ENCODE peak calls at places on chromosomes 16 and 17, in nine cellular contexts. U is heart left ventricle; S is GM23338; N is CD8-positive, alpha-beta T cell; F is OCI-LY7; R is A549; E is cardiac muscle cell; T is prostate gland; B is heart right ventricle. L is an unnamed sample. For H3K4me1, the result is how much of the 10 kb centered on the place peaks cover.

GRCh38 chr17:81621494-81622230 is 15.2 kb downstream of the NPLOC4 start:
- DNase-seq in U (peak), S (no peak), N (no peak), F (no peak), R (no peak), E (no peak), T (no peak), B (no peak), L (no peak)

GRCh38 chr17:41762391-41762790 is 24.1 kb downstream of the JUP start:
- DNase-seq in U (no peak), S (no peak), N (no peak), F (no peak), R (no peak), E (no peak), T (no peak), B (no peak), L (no peak)

GRCh38 chr17:72030067-72030899 is 90.5 kb upstream of the SOX9 start:
- DNase-seq in U (peak), S (peak), N (no peak), F (peak), R (peak), E (peak), T (no peak), B (peak), L (no peak)

GRCh38 chr17:53039981-53040380 is 782.7 kb upstream of the KIF2B start:
- DNase-seq in U (no peak), S (no peak), N (no peak), F (no peak), R (no peak), E (no peak), T (no peak), B (no peak), L (no peak)

GRCh38 chr17:60139438-60140285 is 10.1 kb upstream of the CA4 start:
- DNase-seq in U (peak), S (peak), N (peak), F (no peak), R (peak), E (peak), T (peak), B (peak), L (no peak)

GRCh38 chr17:2822358-2822757 is 26.1 kb downstream of the RAP1GAP2 start:
- DNase-seq in U (no peak), S (no peak), N (no peak), F (no peak), R (no peak), E (no peak), T (no peak), B (no peak), L (no peak)

GRCh38 chr17:66900126-66901010 is 64.1 kb upstream of the CACNG4 start:
- DNase-seq in U (no peak), S (no peak), N (no peak), F (peak), R (peak), E (no peak), T (no peak), B (no peak), L (no peak)

GRCh38 chr16:89325861-89326471 is 108.5 kb downstream of the ZNF778 start:
- DNase-seq in U (peak), S (no peak), N (no peak), F (peak), R (peak), E (peak), T (no peak), B (no peak), L (no peak)

GRCh38 chr16:1082952-1083675 is 10.6 kb downstream of the SSTR5 start:
- DNase-seq in U (no peak), S (no peak), N (no peak), F (no peak), R (no peak), E (no peak), T (peak), B (no peak), L (no peak)

GRCh38 chr17:80035687-80035936 is at the start of gene TBC1D16:
- DNase-seq in U (no peak), S (no peak), N (no peak), F (no peak), R (no peak), E (no peak), T (no peak), B (no peak), L (no peak)

GRCh38 chr17:21452377-21453143 is 76.4 kb downstream of the KCNJ12 start:
- DNase-seq in U (peak), S (peak), N (no peak), F (peak), R (no peak), E (peak), T (peak), B (peak), L (peak)

GRCh38 chr16:52993179-52993578 is 59.5 kb downstream of the CHD9NB start:
- DNase-seq in U (no peak), S (peak), N (no peak), F (no peak), R (no peak), E (no peak), T (no peak), B (no peak), L (no peak)

GRCh38 chr16:57132470-57132869 is 40.1 kb downstream of the CPNE2 start:
- DNase-seq in U (no peak), S (no peak), N (no peak), F (no peak), R (no peak), E (no peak), T (no peak), B (no peak), L (no peak)

GRCh38 chr16:87323727-87324410 is 6.7 kb upstream of the C16orf95 start:
- DNase-seq in U (peak), S (no peak), N (no peak), F (no peak), R (no peak), E (no peak), T (no peak), B (no peak), L (no peak)

GRCh38 chr17:35666070-35666469 is 65.4 kb upstream of the RASL10B start:
- DNase-seq in U (no peak), S (no peak), N (no peak), F (no peak), R (no peak), E (no peak), T (no peak), B (no peak), L (no peak)

GRCh38 chr17:8623591-8623990 is 6.9 kb downstream of the MYH10 start:
- DNase-seq in U (no peak), S (no peak), N (no peak), F (no peak), R (no peak), E (no peak), T (no peak), B (no peak), L (no peak)

GRCh38 chr16:75109732-75110243 is 6.8 kb downstream of the LDHD start:
- DNase-seq in U (peak), S (no peak), N (no peak), F (peak), R (no peak), E (no peak), T (no peak), B (peak), L (no peak)

GRCh38 chr16:84879569-84880487 is 60.0 kb downstream of the CRISPLD2 start:
- DNase-seq in U (no peak), S (no peak), N (no peak), F (no peak), R (peak), E (no peak), T (no peak), B (no peak), L (peak)

GRCh38 chr16:80527297-80527696 is 13.5 kb upstream of the DYNLRB2 start:
- DNase-seq in U (no peak), S (peak), N (peak), F (peak), R (no peak), E (peak), T (no peak), B (no peak), L (no peak)

GRCh38 chr17:27446569-27447301 is 9.5 kb upstream of the KSR1 start:
- DNase-seq in U (no peak), S (no peak), N (no peak), F (no peak), R (no peak), E (no peak), T (no peak), B (no peak), L (no peak)

DNA sequence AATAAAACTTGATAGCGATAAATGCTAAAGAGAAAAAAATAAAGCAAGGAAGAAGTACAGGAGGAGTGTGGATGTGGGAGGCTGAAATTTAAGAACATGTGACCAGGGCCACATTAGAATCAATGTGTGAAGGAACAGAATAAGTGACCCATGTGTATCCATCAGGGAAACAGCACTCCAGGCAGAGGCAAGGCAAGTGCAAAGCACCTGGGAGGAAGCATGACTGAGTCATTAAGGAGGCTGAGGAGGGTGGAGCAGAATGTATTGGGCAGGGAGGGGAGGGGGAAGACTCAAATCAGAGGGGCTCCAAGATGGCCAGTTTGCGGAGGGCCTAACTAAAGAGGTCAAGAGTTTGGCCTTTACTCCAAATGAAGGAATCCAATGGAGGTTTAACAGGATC is 8.0 kb downstream of the CDR2 start:
- DNase-seq in U (no peak), S (no peak), N (no peak), F (no peak), R (no peak), E (no peak), T (no peak), B (no peak), L (no peak)
- H3K4me1 ChIP-seq in U (under half), S (under half), N (half or more), F (under half), R (under half), E (under half), T (under half), B (under half), L (under half)

DNA sequence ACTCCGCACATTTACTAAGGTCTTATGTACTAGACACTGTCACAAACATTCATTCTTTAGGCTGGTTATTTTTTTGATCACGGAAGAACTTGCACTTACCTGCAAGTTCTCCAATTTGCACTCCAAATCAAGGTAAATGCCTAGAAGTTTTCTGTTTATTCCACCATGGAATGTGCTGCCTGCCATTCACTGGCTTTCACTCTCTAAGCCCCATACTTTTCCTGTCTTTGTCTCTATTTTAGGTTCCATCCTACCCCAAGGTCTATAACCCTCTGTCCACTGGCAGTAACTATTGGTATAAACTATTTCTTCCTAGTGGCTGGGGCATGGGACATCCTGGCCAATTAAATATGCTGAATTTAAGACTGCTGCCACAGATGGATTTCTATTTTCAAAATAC is 15.9 kb downstream of the XPO6 start:
- DNase-seq in U (no peak), S (no peak), N (no peak), F (no peak), R (no peak), E (no peak), T (no peak), B (no peak), L (no peak)
- H3K4me1 ChIP-seq in U (under half), S (under half), N (half or more), F (under half), R (under half), E (under half), T (under half), B (under half), L (under half)

DNA sequence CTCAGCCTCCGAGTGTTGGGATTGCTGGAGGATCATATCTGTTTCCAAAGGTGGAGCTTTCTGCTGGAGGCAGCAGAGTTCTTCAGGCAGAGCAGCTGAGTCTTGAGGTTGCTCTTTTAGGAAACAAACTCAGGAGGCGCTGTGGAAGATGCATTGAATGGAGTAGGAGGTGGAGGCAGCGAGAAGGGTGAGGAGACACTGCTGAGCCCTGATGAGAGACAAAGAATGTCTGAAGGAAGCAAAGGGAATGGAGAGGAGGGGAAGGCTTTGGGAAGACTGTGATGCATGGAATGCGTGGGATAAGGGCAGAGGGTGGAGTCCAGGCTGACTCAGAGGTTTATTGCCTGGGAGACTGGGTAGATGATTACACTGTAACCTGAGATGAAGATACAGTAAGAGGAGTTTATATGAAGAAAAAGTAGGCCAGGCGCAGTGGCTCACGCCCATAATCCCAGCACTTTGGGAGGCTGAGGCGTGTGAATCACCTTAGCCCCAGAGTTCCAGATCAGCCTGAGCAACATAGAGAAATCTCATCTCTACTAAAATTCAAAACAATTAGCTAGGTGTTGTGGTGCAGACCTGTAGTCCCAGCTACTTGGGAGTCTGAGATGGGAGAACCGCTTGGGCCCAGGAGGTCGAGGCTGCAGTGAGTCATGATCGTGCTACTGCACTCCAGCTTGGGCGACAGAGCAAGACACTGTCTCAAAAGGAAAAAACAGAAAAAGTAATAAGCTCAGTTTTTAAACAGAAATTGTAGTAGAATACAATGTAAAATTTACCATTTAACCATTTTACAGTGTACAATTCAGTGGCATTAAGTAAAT is 17.8 kb upstream of the TMEM219 start:
- DNase-seq in U (no peak), S (peak), N (no peak), F (no peak), R (peak), E (peak), T (peak), B (no peak), L (peak)
- H3K4me1 ChIP-seq in U (under half), S (under half), N (under half), F (under half), R (under half), E (under half), T (under half), B (under half), L (under half)

GRCh38 chr17:77382356-77382911 is 241.7 kb downstream of the SEC14L1 start:
- DNase-seq in U (no peak), S (no peak), N (no peak), F (peak), R (no peak), E (no peak), T (no peak), B (peak), L (no peak)
- H3K4me1 ChIP-seq in U (half or more), S (half or more), N (half or more), F (under half), R (half or more), E (half or more), T (under half), B (half or more), L (under half)

DNA sequence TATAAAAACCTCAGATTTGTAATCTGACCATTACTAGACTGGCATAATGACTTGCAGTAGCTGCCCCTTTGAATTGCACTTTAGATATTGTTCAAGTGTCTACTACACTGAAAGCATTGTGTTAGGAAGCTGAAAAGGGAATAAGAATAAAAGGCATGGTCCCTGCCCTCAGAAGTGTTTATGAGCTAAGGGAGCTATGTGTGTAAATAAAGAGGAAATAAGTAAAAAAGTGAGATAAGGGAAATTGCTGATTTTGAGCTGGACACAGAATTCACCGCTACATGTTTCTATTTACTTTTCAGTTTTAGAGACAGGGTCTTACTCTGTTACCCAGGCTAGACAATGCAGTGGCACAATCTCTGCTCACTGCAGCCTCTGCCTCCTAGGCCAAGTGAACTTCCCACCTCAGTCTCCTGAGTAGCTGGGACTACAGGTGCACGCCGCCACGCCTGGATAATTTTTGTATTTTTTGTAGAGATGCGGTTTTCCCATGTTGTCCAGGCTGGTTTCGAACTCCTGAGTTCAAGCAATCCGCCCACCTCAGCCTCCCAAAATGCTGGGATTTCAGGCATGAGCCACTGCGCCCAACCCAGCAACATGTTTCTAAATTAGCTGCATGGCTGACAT is 57.0 kb downstream of the GRB2 start:
- DNase-seq in U (no peak), S (no peak), N (no peak), F (peak), R (no peak), E (no peak), T (no peak), B (no peak), L (no peak)
- H3K4me1 ChIP-seq in U (half or more), S (half or more), N (half or more), F (half or more), R (under half), E (under half), T (under half), B (under half), L (under half)

GRCh38 chr16:72372646-72373045 is 200.7 kb upstream of the PMFBP1 start:
- DNase-seq in U (no peak), S (no peak), N (no peak), F (no peak), R (no peak), E (no peak), T (no peak), B (no peak), L (no peak)
- H3K4me1 ChIP-seq in U (under half), S (under half), N (under half), F (under half), R (under half), E (under half), T (under half), B (under half), L (under half)

GRCh38 chr16:81610936-81611335 is 166.3 kb downstream of the CMIP start:
- DNase-seq in U (no peak), S (no peak), N (no peak), F (no peak), R (no peak), E (no peak), T (no peak), B (no peak), L (no peak)

GRCh38 chr16:81611721-81612120 is 167.1 kb downstream of the CMIP start:
- DNase-seq in U (no peak), S (no peak), N (no peak), F (no peak), R (no peak), E (no peak), T (no peak), B (no peak), L (no peak)

GRCh38 chr16:81609323-81609892 is 164.8 kb downstream of the CMIP start:
- DNase-seq in U (no peak), S (no peak), N (no peak), F (peak), R (no peak), E (no peak), T (no peak), B (no peak), L (no peak)

GRCh38 chr16:81608515-81609209 is 164.1 kb downstream of the CMIP start:
- DNase-seq in U (peak), S (no peak), N (no peak), F (peak), R (no peak), E (no peak), T (no peak), B (no peak), L (no peak)

DNA sequence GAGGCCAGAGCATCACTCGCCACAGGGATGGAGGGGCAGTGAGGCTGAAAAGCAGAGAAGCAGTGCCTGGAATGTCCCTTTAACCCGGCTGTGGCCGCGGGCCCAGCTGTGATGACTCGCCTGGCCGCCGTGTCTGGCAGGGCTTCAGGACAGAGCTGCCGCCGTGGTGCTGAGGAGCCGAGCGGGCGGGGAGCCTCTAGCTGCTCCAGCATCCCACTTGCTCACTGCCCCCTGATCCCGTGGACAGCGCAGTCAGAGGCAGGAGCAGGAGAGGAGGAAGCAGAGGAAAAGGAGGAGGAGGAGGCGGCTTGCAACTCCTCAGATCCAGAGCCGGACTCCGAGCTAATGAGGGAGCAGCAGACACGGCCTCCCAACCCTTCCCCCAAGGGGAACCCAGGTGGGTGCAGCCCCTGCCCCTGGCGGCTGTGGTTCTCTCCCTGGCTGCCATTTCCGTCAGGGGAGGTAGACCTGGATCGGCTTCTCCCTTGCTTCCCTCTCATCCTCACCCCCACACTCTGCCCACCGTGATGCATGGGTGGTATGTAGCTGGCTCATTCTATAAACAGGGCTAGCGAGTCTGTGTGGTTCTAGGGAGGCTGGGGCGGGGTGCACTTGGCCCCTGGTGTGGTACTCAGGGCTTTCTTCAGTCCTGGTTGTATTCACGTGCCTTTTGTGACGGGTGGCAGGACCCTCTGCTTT is 165.7 kb downstream of the CMIP start:
- DNase-seq in U (peak), S (no peak), N (no peak), F (no peak), R (no peak), E (no peak), T (peak), B (peak), L (no peak)
- H3K4me1 ChIP-seq in U (half or more), S (under half), N (under half), F (under half), R (half or more), E (under half), T (under half), B (under half), L (under half)

GRCh38 chr17:50916026-50916707 is 50.0 kb upstream of the TOB1 start:
- DNase-seq in U (no peak), S (no peak), N (no peak), F (no peak), R (no peak), E (no peak), T (no peak), B (no peak), L (no peak)
- H3K4me1 ChIP-seq in U (under half), S (under half), N (half or more), F (under half), R (half or more), E (under half), T (under half), B (under half), L (under half)

DNA sequence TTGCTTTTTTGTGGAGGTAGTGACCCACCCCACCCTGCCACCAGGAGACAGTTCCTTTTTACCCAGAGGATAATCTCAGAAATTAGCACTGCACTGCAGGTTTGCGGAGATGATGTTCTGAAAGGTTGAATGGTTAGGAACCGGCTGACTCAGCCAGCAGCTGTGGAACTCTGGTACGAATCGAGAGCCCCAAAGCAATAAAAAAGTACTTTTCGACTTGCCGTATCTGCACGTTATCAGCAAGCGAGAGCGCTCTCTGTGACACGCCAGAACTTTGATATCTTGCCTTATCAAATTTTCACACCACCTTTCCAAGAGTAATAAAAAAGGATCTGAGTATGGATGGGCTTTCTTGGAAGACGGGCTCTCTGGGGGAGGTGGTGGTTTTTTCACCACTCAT is 96.3 kb upstream of the EEF2KMT start:
- DNase-seq in U (no peak), S (no peak), N (no peak), F (no peak), R (no peak), E (no peak), T (no peak), B (no peak), L (no peak)
- H3K4me1 ChIP-seq in U (under half), S (under half), N (under half), F (under half), R (under half), E (under half), T (under half), B (under half), L (under half)

L was measured in keratinocyte.